ENCODE peak calls at places on chromosomes 2 and 18, in seven cellular contexts. X is IMR-90, N is fibroblast of the aortic adventitia, A is HepG2, T is cardiac muscle cell, E is A549, O is chondrocyte. I is an unnamed sample.

GRCh38 chr2:132615329-132616085 is 54.5 kb downstream of the LYPD1 start:
- DNase-seq in T (no peak), A (no peak), E (no peak), X (no peak), O (no peak), N (no peak), I (no peak)

GRCh38 chr2:219630770-219631405 is 3.5 kb downstream of the SLC4A3 start:
- DNase-seq in A (no peak), E (no peak), O (no peak), X (no peak), N (no peak), T (peak; percentile 46), I (no peak)

GRCh38 chr2:225428360-225428759 is 28.9 kb downstream of the NYAP2 start:
- DNase-seq in T (no peak), X (no peak), E (no peak), O (no peak), A (no peak), N (no peak), I (no peak)

GRCh38 chr2:217922101-217923006 is 80.4 kb downstream of the TNS1 start:
- DNase-seq in X (peak; percentile 55), T (no peak), O (no peak), N (no peak), A (no peak), E (no peak), I (no peak)

GRCh38 chr2:172103471-172104292 is 982 bp upstream of the DLX2 start:
- DNase-seq in E (peak; percentile 77), X (peak; percentile 86), T (peak; percentile 89), A (peak; percentile 83), N (peak; percentile 90), O (no peak), I (peak; percentile 95)

GRCh38 chr18:70172225-70172624 is 33.3 kb downstream of the RTTN start:
- DNase-seq in E (no peak), T (no peak), O (no peak), N (peak; percentile 60), A (no peak), X (peak; percentile 39), I (no peak)

GRCh38 chr2:217931846-217932560 is 70.8 kb downstream of the TNS1 start:
- DNase-seq in O (no peak), T (no peak), N (no peak), A (no peak), X (no peak), E (no peak), I (no peak)

GRCh38 chr2:68653538-68653982 is 10.2 kb downstream of the PROKR1 start:
- DNase-seq in O (no peak), E (no peak), T (no peak), N (peak; percentile 79), A (no peak), X (peak; percentile 85), I (no peak)

GRCh38 chr2:234463626-234464290 is 33.1 kb downstream of the ARL4C start:
- DNase-seq in E (peak; percentile 79), O (no peak), X (peak; percentile 76), N (no peak), T (no peak), A (no peak), I (no peak)

GRCh38 chr2:30481323-30481800 is 34.3 kb downstream of the LCLAT1 start:
- DNase-seq in O (no peak), X (no peak), N (no peak), E (no peak), A (no peak), T (no peak), I (no peak)

GRCh38 chr18:36692331-36692730 is 136.5 kb downstream of the TPGS2 start:
- DNase-seq in T (no peak), N (peak; percentile 77), E (no peak), O (no peak), X (peak; percentile 93), A (no peak), I (no peak)

GRCh38 chr18:46141199-46141598 is 37.0 kb downstream of the HAUS1 start:
- DNase-seq in A (no peak), T (no peak), N (no peak), X (no peak), E (no peak), O (no peak), I (no peak)

GRCh38 chr18:62028715-62029114 is 135.9 kb upstream of the RNF152 start:
- DNase-seq in T (no peak), X (no peak), E (no peak), A (no peak), O (no peak), N (no peak), I (no peak)

GRCh38 chr2:159096896-159097295 is 128.5 kb downstream of the TANC1 start:
- DNase-seq in X (no peak), O (no peak), E (no peak), A (no peak), T (no peak), N (no peak), I (no peak)

GRCh38 chr2:165646321-165646801 is 147.7 kb downstream of the GALNT3 start:
- DNase-seq in O (no peak), A (no peak), N (no peak), X (no peak), E (no peak), T (peak; percentile 17), I (no peak)

GRCh38 chr18:36321636-36322407 is 24.3 kb downstream of the FHOD3 start:
- DNase-seq in O (no peak), E (no peak), X (peak; percentile 23), A (no peak), T (no peak), N (no peak), I (no peak)

GRCh38 chr18:79382681-79383387 is 12.9 kb upstream of the NFATC1 start:
- DNase-seq in T (no peak), N (no peak), O (peak; percentile 95), X (no peak), A (no peak), E (no peak), I (no peak)

GRCh38 chr18:74499633-74500032 is 3.5 kb downstream of the CNDP2 start:
- DNase-seq in A (no peak), T (no peak), X (no peak), E (no peak), N (peak; percentile 56), O (no peak), I (no peak)

GRCh38 chr2:97728091-97728596 is 14.8 kb downstream of the ZAP70 start:
- DNase-seq in X (no peak), A (no peak), O (peak; percentile 41), T (peak; percentile 35), N (peak; percentile 10), E (no peak), I (no peak)

GRCh38 chr2:133817680-133818566 is 249.7 kb upstream of the NCKAP5 start:
- DNase-seq in E (peak; percentile 37), T (no peak), N (peak; percentile 99), X (peak; percentile 99), A (peak; percentile 48), O (no peak), I (no peak)

DNA sequence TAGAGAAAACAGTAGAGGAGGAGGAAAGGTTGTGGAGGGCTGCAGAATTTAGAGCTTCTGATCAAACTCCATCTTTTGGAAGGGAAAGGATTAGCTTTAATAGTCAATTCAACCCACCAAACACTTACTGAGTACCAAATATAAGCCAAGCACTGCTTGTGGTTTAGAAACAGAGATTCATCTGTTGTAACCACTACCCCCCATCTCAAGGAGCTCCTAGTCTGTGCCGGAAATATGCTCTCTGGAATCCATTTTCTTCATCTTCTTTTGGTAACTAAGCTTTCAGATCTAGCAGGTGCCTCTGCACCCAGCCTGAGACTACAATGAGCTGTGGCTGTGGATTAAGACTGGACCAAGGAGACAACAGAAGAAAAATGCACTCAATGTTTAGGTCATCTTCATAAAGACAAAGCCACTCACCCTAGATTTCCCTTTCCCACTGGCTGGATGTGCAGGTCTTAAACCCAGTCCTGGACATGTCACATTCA is 53.0 kb downstream of the EPB41L3 start:
- DNase-seq in X (no peak), O (no peak), N (no peak), A (no peak), E (no peak), T (no peak), I (no peak)
- TF ChIP-seq CTCF in X (no peak), O (no peak), N (no peak), A (no peak), E (no peak), T (no peak), I (no peak)

GRCh38 chr2:142875010-142875409 is 2.5 kb upstream of the KYNU start:
- DNase-seq in N (no peak), O (no peak), T (no peak), A (peak; percentile 44), E (no peak), X (no peak), I (no peak)

GRCh38 chr2:142877265-142877756 is at the start of gene KYNU:
- DNase-seq in T (no peak), O (no peak), X (peak; percentile 33), N (peak; percentile 59), A (peak; percentile 82), E (no peak), I (no peak)

GRCh38 chr2:142878061-142878741 is 737 bp downstream of the KYNU start:
- DNase-seq in T (no peak), E (no peak), N (no peak), X (no peak), A (peak; percentile 54), O (no peak), I (no peak)

GRCh38 chr2:142875642-142876041 is 1.8 kb upstream of the KYNU start:
- DNase-seq in N (peak; percentile 36), E (no peak), O (no peak), X (peak; percentile 41), T (no peak), A (no peak), I (no peak)

DNA sequence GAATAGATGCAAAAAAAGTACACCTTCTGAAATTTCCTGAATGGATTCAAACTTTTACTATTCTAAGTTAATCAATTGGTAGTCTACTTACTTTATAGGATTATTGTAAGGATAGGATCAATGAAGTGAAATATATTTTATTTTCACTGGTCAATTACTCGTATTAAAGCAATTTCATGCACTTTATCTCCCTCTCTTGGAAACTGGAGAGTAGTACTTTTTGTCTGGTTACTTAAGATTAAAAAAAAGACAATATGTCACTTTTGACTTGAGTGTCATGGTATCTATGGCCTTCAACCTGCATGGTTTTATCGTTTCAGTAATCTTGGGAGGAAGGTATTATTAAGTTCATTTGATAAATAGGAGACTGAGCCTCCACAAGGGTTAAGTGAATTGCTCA is 1.0 kb upstream of the KYNU start:
- DNase-seq in A (no peak), O (no peak), E (no peak), N (peak; percentile 31), T (no peak), X (peak; percentile 34), I (no peak)
- TF ChIP-seq CTCF in A (no peak), O (peak; percentile 68), E (peak; percentile 41), N (peak; percentile 13), T (no peak), X (peak; percentile 34), I (no peak)

DNA sequence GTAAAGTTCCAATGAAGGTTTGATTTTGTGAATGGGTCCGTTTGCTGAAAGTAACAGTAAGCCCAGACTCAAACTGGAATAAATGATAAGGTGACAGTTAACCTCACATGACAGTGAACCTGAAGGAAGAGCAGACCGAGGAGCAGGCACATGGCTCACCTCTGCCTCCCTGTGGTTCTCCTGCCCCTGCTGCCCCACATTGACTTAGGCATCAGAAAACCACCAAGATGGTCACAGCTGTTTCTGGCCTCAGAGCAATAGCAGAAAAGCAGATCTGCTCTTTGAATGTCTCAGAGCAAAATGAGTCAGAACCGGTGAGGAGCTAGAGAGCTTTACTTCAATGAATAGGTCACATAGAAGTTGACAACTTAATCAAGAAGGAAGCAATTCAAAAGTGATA is 487.6 kb downstream of the METTL4 start:
- DNase-seq in O (no peak), X (no peak), A (no peak), N (no peak), E (no peak), T (peak; percentile 12), I (no peak)
- TF ChIP-seq CTCF in O (no peak), X (no peak), A (peak; percentile 58), N (no peak), E (no peak), T (no peak), I (no peak)

GRCh38 chr2:85215074-85216050 is 82.2 kb downstream of the TCF7L1 start:
- DNase-seq in X (peak; percentile 93), O (no peak), E (no peak), A (peak; percentile 27), T (no peak), N (peak; percentile 94), I (peak; percentile 60)
- TF ChIP-seq CTCF in X (no peak), O (peak; percentile 38), E (no peak), A (peak; percentile 64), T (no peak), N (no peak), I (no peak)